ENCODE peak calls at places on chromosomes 5 and 9, in five cellular contexts. Z is hepatic stellate cell, D is left colon, C is psoas muscle, X is HuH-7. U is an unnamed sample.

GRCh38 chr5:17951392-17952169 is 317.3 kb downstream of the TAF11L14 start:
- DNase-seq in C (no peak), D (no peak), Z (no peak), X (no peak), U (no peak)

GRCh38 chr5:10335711-10336470 is 17.6 kb upstream of the MARCHF6 start:
- DNase-seq in D (no peak), C (no peak), X (no peak), Z (no peak), U (no peak)

GRCh38 chr9:71895122-71895521 is 15.9 kb downstream of the ABHD17B start:
- DNase-seq in C (no peak), X (no peak), D (no peak), Z (no peak), U (no peak)

GRCh38 chr5:32542216-32543059 is 42.9 kb upstream of the SUB1 start:
- DNase-seq in Z (no peak), C (no peak), D (no peak), X (no peak), U (no peak)

GRCh38 chr9:21692390-21692789 is 110.0 kb upstream of the MTAP start:
- DNase-seq in X (no peak), C (no peak), Z (no peak), D (no peak), U (no peak)

GRCh38 chr9:131228988-131229387 is 47.3 kb downstream of the FAM78A start:
- DNase-seq in Z (no peak), D (no peak), X (no peak), C (no peak), U (no peak)

GRCh38 chr5:16852251-16853005 is 83.7 kb downstream of the MYO10 start:
- DNase-seq in D (no peak), X (no peak), C (no peak), Z (no peak), U (no peak)

GRCh38 chr5:54470677-54471076 is 15.2 kb downstream of the HSPB3 start:
- DNase-seq in C (no peak), X (no peak), Z (peak; percentile 57), D (no peak), U (peak; percentile 11)

GRCh38 chr5:13629218-13629617 is 315.3 kb downstream of the DNAH5 start:
- DNase-seq in D (no peak), C (no peak), Z (no peak), X (no peak), U (no peak)

GRCh38 chr5:37966291-37966690 is 126.5 kb upstream of the GDNF start:
- DNase-seq in Z (no peak), X (no peak), D (no peak), C (no peak), U (no peak)

GRCh38 chr5:150613991-150614650 is 26.3 kb upstream of the SYNPO start:
- DNase-seq in C (peak; percentile 52), Z (no peak), D (no peak), X (no peak), U (no peak)

GRCh38 chr9:93697352-93698139 is 121.2 kb downstream of the PHF2 start:
- DNase-seq in D (no peak), X (no peak), Z (no peak), C (no peak), U (no peak)

GRCh38 chr9:128168731-128169308 is 8.8 kb downstream of the BBLN start:
- DNase-seq in D (no peak), X (no peak), Z (no peak), C (no peak), U (no peak)

GRCh38 chr9:2466703-2467102 is 154.9 kb upstream of the VLDLR start:
- DNase-seq in C (no peak), X (no peak), D (peak; percentile 10), Z (no peak), U (no peak)

GRCh38 chr9:109297899-109298298 is 23.0 kb downstream of the EPB41L4B start:
- DNase-seq in C (no peak), Z (no peak), D (no peak), X (no peak), U (no peak)

GRCh38 chr5:146699729-146700430 is 178.7 kb downstream of the PPP2R2B start:
- DNase-seq in Z (no peak), D (no peak), C (no peak), X (no peak), U (no peak)

GRCh38 chr9:109733690-109734089 is 46.3 kb upstream of the PALM2AKAP2 start:
- DNase-seq in X (peak; percentile 30), Z (peak; percentile 27), D (no peak), C (no peak), U (no peak)

GRCh38 chr9:38118862-38119435 is 49.9 kb upstream of the SHB start:
- DNase-seq in D (no peak), C (no peak), Z (no peak), X (no peak), U (no peak)

GRCh38 chr5:98927242-98927987 is 1.4 kb downstream of the CHD1 start:
- DNase-seq in X (no peak), Z (peak; percentile 39), D (peak; percentile 47), C (no peak), U (peak; percentile 62)

GRCh38 chr5:147530801-147531389 is 21.0 kb upstream of the DPYSL3 start:
- DNase-seq in Z (peak; percentile 66), C (no peak), D (no peak), X (no peak), U (peak; percentile 69)

GRCh38 chr5:135606431-135606830 is 27.6 kb upstream of the CXCL14 start:
- DNase-seq in X (no peak), C (no peak), Z (no peak), D (no peak), U (no peak)

GRCh38 chr5:178624626-178625546 is 2.0 kb downstream of the CLK4 start:
- DNase-seq in Z (no peak), X (no peak), D (no peak), C (no peak), U (peak; percentile 54)

GRCh38 chr5:142108432-142109355 is at the start of gene NDFIP1:
- DNase-seq in X (peak; percentile 66), C (peak; percentile 93), Z (peak; percentile 74), D (peak; percentile 91), U (peak; percentile 93)

GRCh38 chr9:38294561-38294960 is 97.9 kb upstream of the ALDH1B1 start:
- DNase-seq in D (no peak), X (no peak), Z (no peak), C (no peak), U (no peak)

GRCh38 chr5:90022711-90023053 is 386.9 kb downstream of the CETN3 start:
- DNase-seq in X (no peak), D (no peak), C (no peak), Z (no peak), U (no peak)

GRCh38 chr5:31573494-31573893 is 41.4 kb downstream of the C5orf22 start:
- DNase-seq in X (no peak), Z (no peak), D (no peak), C (no peak), U (no peak)

GRCh38 chr9:76215066-76215465 is 179.2 kb downstream of the RFK start:
- DNase-seq in Z (no peak), X (no peak), D (no peak), C (no peak), U (peak; percentile 45)

GRCh38 chr9:100549048-100549447 is 28.8 kb upstream of the CAVIN4 start:
- DNase-seq in D (no peak), C (no peak), Z (no peak), X (no peak), U (no peak)

U was measured in SJSA1.